ENCODE peak calls at places on chromosomes 1 and 21, in four cellular contexts. Y, H, W and E are unnamed samples.

GRCh38 chr1:110161822-110162221 is 11.5 kb downstream of the SLC6A17 start:
- DNase-seq in Y (no peak), H (no peak), W (no peak), E (no peak)

GRCh38 chr1:196063307-196063706 is 544.9 kb downstream of the KCNT2 start:
- DNase-seq in Y (no peak), H (no peak), W (no peak), E (no peak)

GRCh38 chr21:44427241-44428120 is 27.8 kb upstream of the LRRC3 start:
- DNase-seq in H (no peak), W (no peak), Y (no peak), E (no peak)

GRCh38 chr1:153881764-153882163 is 41.0 kb downstream of the GATAD2B start:
- DNase-seq in H (no peak), Y (no peak), W (no peak), E (no peak)

GRCh38 chr21:38661296-38662223 is 144.2 kb upstream of the ETS2 start:
- DNase-seq in W (peak; percentile 26), H (no peak), Y (no peak), E (no peak)

GRCh38 chr1:150613061-150613920 is 16.1 kb downstream of the ENSA start:
- DNase-seq in Y (no peak), H (no peak), W (no peak), E (peak; percentile 79)

GRCh38 chr1:8311068-8311718 is 6.7 kb upstream of the SLC45A1 start:
- DNase-seq in H (no peak), W (no peak), Y (no peak), E (no peak)

GRCh38 chr1:91701494-91701869 is 184.5 kb downstream of the TGFBR3 start:
- DNase-seq in H (no peak), W (no peak), Y (no peak), E (no peak)

GRCh38 chr1:1833916-1834325 is 55.7 kb upstream of the NADK start:
- DNase-seq in Y (no peak), W (no peak), H (no peak), E (peak; percentile 82)

GRCh38 chr1:221053889-221054288 is 174.6 kb downstream of the HLX start:
- DNase-seq in Y (no peak), H (no peak), W (no peak), E (no peak)

GRCh38 chr1:158951956-158952355 is 20.6 kb downstream of the PYHIN1 start:
- DNase-seq in Y (no peak), H (no peak), W (no peak), E (no peak)

GRCh38 chr1:59366352-59366751 is 69.5 kb downstream of the FGGY start:
- DNase-seq in Y (no peak), W (no peak), H (no peak), E (no peak)

GRCh38 chr1:172041689-172042088 is 200.4 kb downstream of the DNM3 start:
- DNase-seq in Y (no peak), H (no peak), W (no peak), E (no peak)

GRCh38 chr1:207672525-207673130 is 27.7 kb downstream of the CR1L start:
- DNase-seq in W (no peak), Y (no peak), H (peak; percentile 74), E (peak; percentile 24)

GRCh38 chr1:98102369-98103030 is 181.7 kb upstream of the DPYD start:
- DNase-seq in Y (no peak), W (no peak), H (no peak), E (no peak)

GRCh38 chr1:152917794-152918193 is 9.4 kb downstream of the IVL start:
- DNase-seq in Y (no peak), W (no peak), H (peak; percentile 22), E (peak; percentile 30)

GRCh38 chr1:168623003-168623828 is 46.8 kb downstream of the XCL1 start:
- DNase-seq in H (no peak), Y (no peak), W (no peak), E (no peak)

GRCh38 chr1:89605692-89606091 is 27.2 kb upstream of the LRRC8C start:
- DNase-seq in H (no peak), W (no peak), Y (no peak), E (peak; percentile 75)

GRCh38 chr1:218347713-218348627 is 2.8 kb downstream of the TGFB2 start:
- DNase-seq in H (peak; percentile 34), W (no peak), Y (no peak), E (no peak)

GRCh38 chr1:17880429-17880828 is 125.3 kb downstream of the ACTL8 start:
- DNase-seq in H (no peak), Y (no peak), W (no peak), E (no peak)

GRCh38 chr1:15120251-15120945 is 33.1 kb upstream of the TMEM51 start:
- DNase-seq in W (no peak), Y (no peak), H (no peak), E (no peak)

GRCh38 chr21:41406340-41406739 is 19.7 kb upstream of the MX1 start:
- DNase-seq in H (no peak), Y (no peak), W (no peak), E (no peak)

GRCh38 chr1:208242829-208243521 is 1.2 kb downstream of the PLXNA2 start:
- DNase-seq in W (no peak), Y (no peak), H (peak; percentile 35), E (no peak)

GRCh38 chr1:156481527-156481926 is 19.0 kb downstream of the MEF2D start:
- DNase-seq in W (no peak), H (no peak), Y (no peak), E (no peak)

GRCh38 chr1:29706936-29707335 is 470.6 kb downstream of the PTPRU start:
- DNase-seq in Y (no peak), H (peak; percentile 16), W (no peak), E (no peak)

GRCh38 chr1:5650283-5651026 is 341.8 kb downstream of the NPHP4 start:
- DNase-seq in Y (no peak), H (no peak), W (no peak), E (no peak)

GRCh38 chr1:230917284-230918135 is 49.2 kb upstream of the C1orf198 start:
- DNase-seq in H (peak; percentile 76), W (peak; percentile 26), Y (peak; percentile 61), E (peak; percentile 80)

GRCh38 chr1:1618396-1619068 is 3.2 kb downstream of the MIB2 start:
- DNase-seq in W (no peak), Y (no peak), H (no peak), E (no peak)

GRCh38 chr1:37808369-37809319 is 636 bp upstream of the YRDC start:
- DNase-seq in H (peak; percentile 74), W (no peak), Y (peak; percentile 18), E (no peak)

GRCh38 chr1:83692524-83693336 is 306.2 kb downstream of the TTLL7 start:
- DNase-seq in Y (no peak), H (peak; percentile 32), W (no peak), E (peak; percentile 1)

GRCh38 chr1:99731384-99731783 is 35.1 kb downstream of the FRRS1 start:
- DNase-seq in W (peak; percentile 42), H (no peak), Y (no peak), E (no peak)

GRCh38 chr1:171141336-171142051 is 43.6 kb upstream of the FMO2 start:
- DNase-seq in Y (no peak), W (peak; percentile 96), H (no peak), E (no peak)